ENCODE peak calls at places on chromosome 2, in nine cellular contexts. One of them, this sample, is unnamed.
A peak's percentile ranks its signal among the peaks of the same experiment; 100 is the strongest.

GRCh38 chr2:73451263-73451972 is 65.8 kb downstream of the ALMS1 start:
- DNase-seq in OCI-LY7: peak; percentile 38
- DNase-seq in HCT116: no peak
- DNase-seq in mammary epithelial cell: no peak
- DNase-seq in colonic mucosa: no peak
- DNase-seq in stomach: no peak
- DNase-seq in heart right ventricle: no peak
- DNase-seq in CD8-positive, alpha-beta T cell: no peak
- DNase-seq in A549: no peak
- DNase-seq in this sample: no peak

GRCh38 chr2:208978966-208979365 is 444.9 kb upstream of the MAP2 start:
- DNase-seq in OCI-LY7: no peak
- DNase-seq in HCT116: no peak
- DNase-seq in mammary epithelial cell: no peak
- DNase-seq in colonic mucosa: no peak
- DNase-seq in stomach: no peak
- DNase-seq in heart right ventricle: no peak
- DNase-seq in CD8-positive, alpha-beta T cell: no peak
- DNase-seq in A549: no peak
- DNase-seq in this sample: no peak

GRCh38 chr2:232951891-232952290 is 61.2 kb downstream of the NGEF start:
- DNase-seq in OCI-LY7: no peak
- DNase-seq in HCT116: no peak
- DNase-seq in mammary epithelial cell: peak; percentile 28
- DNase-seq in colonic mucosa: no peak
- DNase-seq in stomach: no peak
- DNase-seq in heart right ventricle: no peak
- DNase-seq in CD8-positive, alpha-beta T cell: no peak
- DNase-seq in A549: no peak
- DNase-seq in this sample: no peak

GRCh38 chr2:85936421-85937068 is 47.8 kb upstream of the ST3GAL5 start:
- DNase-seq in OCI-LY7: no peak
- DNase-seq in HCT116: no peak
- DNase-seq in mammary epithelial cell: no peak
- DNase-seq in colonic mucosa: no peak
- DNase-seq in stomach: no peak
- DNase-seq in heart right ventricle: peak; percentile 18
- DNase-seq in CD8-positive, alpha-beta T cell: no peak
- DNase-seq in A549: peak; percentile 95
- DNase-seq in this sample: peak; percentile 66

GRCh38 chr2:112621792-112622527 is 23.8 kb upstream of the SLC20A1 start:
- DNase-seq in OCI-LY7: no peak
- DNase-seq in HCT116: no peak
- DNase-seq in mammary epithelial cell: peak; percentile 79
- DNase-seq in colonic mucosa: no peak
- DNase-seq in stomach: peak; percentile 16
- DNase-seq in heart right ventricle: no peak
- DNase-seq in CD8-positive, alpha-beta T cell: no peak
- DNase-seq in A549: no peak
- DNase-seq in this sample: no peak

GRCh38 chr2:96528680-96529375 is 7.7 kb upstream of the ARID5A start:
- DNase-seq in OCI-LY7: no peak
- DNase-seq in HCT116: no peak
- DNase-seq in mammary epithelial cell: no peak
- DNase-seq in colonic mucosa: no peak
- DNase-seq in stomach: no peak
- DNase-seq in heart right ventricle: no peak
- DNase-seq in CD8-positive, alpha-beta T cell: no peak
- DNase-seq in A549: no peak
- DNase-seq in this sample: no peak

GRCh38 chr2:181076666-181077065 is 96.3 kb downstream of the UBE2E3 start:
- DNase-seq in OCI-LY7: no peak
- DNase-seq in HCT116: no peak
- DNase-seq in mammary epithelial cell: no peak
- DNase-seq in colonic mucosa: no peak
- DNase-seq in stomach: no peak
- DNase-seq in heart right ventricle: no peak
- DNase-seq in CD8-positive, alpha-beta T cell: no peak
- DNase-seq in A549: no peak
- DNase-seq in this sample: no peak

GRCh38 chr2:101063352-101063751 is 61.3 kb downstream of the RPL31 start:
- DNase-seq in OCI-LY7: no peak
- DNase-seq in HCT116: no peak
- DNase-seq in mammary epithelial cell: peak; percentile 78
- DNase-seq in colonic mucosa: no peak
- DNase-seq in stomach: no peak
- DNase-seq in heart right ventricle: peak; percentile 58
- DNase-seq in CD8-positive, alpha-beta T cell: no peak
- DNase-seq in A549: no peak
- DNase-seq in this sample: no peak

GRCh38 chr2:113754989-113755689 is 1.3 kb downstream of the SLC35F5 start:
- DNase-seq in OCI-LY7: peak; percentile 14
- DNase-seq in HCT116: no peak
- DNase-seq in mammary epithelial cell: peak; percentile 39
- DNase-seq in colonic mucosa: peak; percentile 32
- DNase-seq in stomach: no peak
- DNase-seq in heart right ventricle: no peak
- DNase-seq in CD8-positive, alpha-beta T cell: no peak
- DNase-seq in A549: no peak
- DNase-seq in this sample: peak; percentile 34

GRCh38 chr2:15872854-15873253 is 67.5 kb upstream of the MYCN start:
- DNase-seq in OCI-LY7: no peak
- DNase-seq in HCT116: no peak
- DNase-seq in mammary epithelial cell: no peak
- DNase-seq in colonic mucosa: no peak
- DNase-seq in stomach: no peak
- DNase-seq in heart right ventricle: no peak
- DNase-seq in CD8-positive, alpha-beta T cell: no peak
- DNase-seq in A549: no peak
- DNase-seq in this sample: no peak

GRCh38 chr2:58070765-58071164 is 24.2 kb downstream of the VRK2 start:
- DNase-seq in OCI-LY7: no peak
- DNase-seq in HCT116: no peak
- DNase-seq in mammary epithelial cell: no peak
- DNase-seq in colonic mucosa: no peak
- DNase-seq in stomach: no peak
- DNase-seq in heart right ventricle: no peak
- DNase-seq in CD8-positive, alpha-beta T cell: no peak
- DNase-seq in A549: no peak
- DNase-seq in this sample: no peak

GRCh38 chr2:234491897-234492296 is 5.0 kb downstream of the ARL4C start:
- DNase-seq in OCI-LY7: no peak
- DNase-seq in HCT116: no peak
- DNase-seq in mammary epithelial cell: peak; percentile 25
- DNase-seq in colonic mucosa: no peak
- DNase-seq in stomach: no peak
- DNase-seq in heart right ventricle: no peak
- DNase-seq in CD8-positive, alpha-beta T cell: no peak
- DNase-seq in A549: no peak
- DNase-seq in this sample: no peak

GRCh38 chr2:105042189-105042588 is 4.3 kb downstream of the MRPS9 start:
- DNase-seq in OCI-LY7: no peak
- DNase-seq in HCT116: no peak
- DNase-seq in mammary epithelial cell: no peak
- DNase-seq in colonic mucosa: no peak
- DNase-seq in stomach: no peak
- DNase-seq in heart right ventricle: no peak
- DNase-seq in CD8-positive, alpha-beta T cell: no peak
- DNase-seq in A549: no peak
- DNase-seq in this sample: no peak

GRCh38 chr2:214591359-214591758 is 180.5 kb downstream of the VWC2L start:
- DNase-seq in OCI-LY7: no peak
- DNase-seq in HCT116: no peak
- DNase-seq in mammary epithelial cell: no peak
- DNase-seq in colonic mucosa: no peak
- DNase-seq in stomach: no peak
- DNase-seq in heart right ventricle: no peak
- DNase-seq in CD8-positive, alpha-beta T cell: no peak
- DNase-seq in A549: no peak
- DNase-seq in this sample: no peak

GRCh38 chr2:1609706-1610485 is 134.4 kb downstream of the PXDN start:
- DNase-seq in OCI-LY7: peak; percentile 50
- DNase-seq in HCT116: no peak
- DNase-seq in mammary epithelial cell: no peak
- DNase-seq in colonic mucosa: no peak
- DNase-seq in stomach: no peak
- DNase-seq in heart right ventricle: no peak
- DNase-seq in CD8-positive, alpha-beta T cell: no peak
- DNase-seq in A549: no peak
- DNase-seq in this sample: no peak

GRCh38 chr2:160583162-160583522 is 89.5 kb upstream of the RBMS1 start:
- DNase-seq in OCI-LY7: no peak
- DNase-seq in HCT116: no peak
- DNase-seq in mammary epithelial cell: no peak
- DNase-seq in colonic mucosa: no peak
- DNase-seq in stomach: no peak
- DNase-seq in heart right ventricle: peak; percentile 16
- DNase-seq in CD8-positive, alpha-beta T cell: no peak
- DNase-seq in A549: no peak
- DNase-seq in this sample: no peak

GRCh38 chr2:166333809-166334208 is 41.9 kb downstream of the SCN9A start:
- DNase-seq in OCI-LY7: no peak
- DNase-seq in HCT116: no peak
- DNase-seq in mammary epithelial cell: peak; percentile 5
- DNase-seq in colonic mucosa: no peak
- DNase-seq in stomach: no peak
- DNase-seq in heart right ventricle: no peak
- DNase-seq in CD8-positive, alpha-beta T cell: no peak
- DNase-seq in A549: no peak
- DNase-seq in this sample: no peak

GRCh38 chr2:172819943-172820342 is 84.3 kb downstream of the RAPGEF4 start:
- DNase-seq in OCI-LY7: no peak
- DNase-seq in HCT116: no peak
- DNase-seq in mammary epithelial cell: no peak
- DNase-seq in colonic mucosa: no peak
- DNase-seq in stomach: no peak
- DNase-seq in heart right ventricle: no peak
- DNase-seq in CD8-positive, alpha-beta T cell: no peak
- DNase-seq in A549: no peak
- DNase-seq in this sample: no peak

GRCh38 chr2:201257941-201258665 is 2.2 kb upstream of the CASP8 start:
- DNase-seq in OCI-LY7: peak; percentile 84
- DNase-seq in HCT116: peak; percentile 68
- DNase-seq in mammary epithelial cell: peak; percentile 91
- DNase-seq in colonic mucosa: peak; percentile 90
- DNase-seq in stomach: peak; percentile 74
- DNase-seq in heart right ventricle: peak; percentile 77
- DNase-seq in CD8-positive, alpha-beta T cell: peak; percentile 90
- DNase-seq in A549: peak; percentile 55
- DNase-seq in this sample: peak; percentile 82

GRCh38 chr2:96554293-96555145 is 18.0 kb downstream of the ARID5A start:
- DNase-seq in OCI-LY7: peak; percentile 69
- DNase-seq in HCT116: peak; percentile 26
- DNase-seq in mammary epithelial cell: peak; percentile 20
- DNase-seq in colonic mucosa: peak; percentile 58
- DNase-seq in stomach: peak; percentile 76
- DNase-seq in heart right ventricle: peak; percentile 69
- DNase-seq in CD8-positive, alpha-beta T cell: peak; percentile 46
- DNase-seq in A549: peak; percentile 37
- DNase-seq in this sample: peak; percentile 55

GRCh38 chr2:191311627-191312026 is 66.4 kb downstream of the MYO1B start:
- DNase-seq in OCI-LY7: no peak
- DNase-seq in HCT116: peak; percentile 72
- DNase-seq in mammary epithelial cell: peak; percentile 83
- DNase-seq in colonic mucosa: peak; percentile 49
- DNase-seq in stomach: no peak
- DNase-seq in heart right ventricle: no peak
- DNase-seq in CD8-positive, alpha-beta T cell: no peak
- DNase-seq in A549: peak; percentile 55
- DNase-seq in this sample: no peak

GRCh38 chr2:43267393-43267792 is 41.0 kb upstream of the ZFP36L2 start:
- DNase-seq in OCI-LY7: no peak
- DNase-seq in HCT116: no peak
- DNase-seq in mammary epithelial cell: no peak
- DNase-seq in colonic mucosa: no peak
- DNase-seq in stomach: no peak
- DNase-seq in heart right ventricle: no peak
- DNase-seq in CD8-positive, alpha-beta T cell: no peak
- DNase-seq in A549: no peak
- DNase-seq in this sample: no peak
- H3K27ac ChIP-seq in OCI-LY7: no peak overlapping the region
- H3K27ac ChIP-seq in HCT116: no peak overlapping the region
- H3K27ac ChIP-seq in mammary epithelial cell: no peak overlapping the region
- H3K27ac ChIP-seq in colonic mucosa: no peak overlapping the region
- H3K27ac ChIP-seq in stomach: peak overlapping the region; percentile 81
- H3K27ac ChIP-seq in heart right ventricle: peak overlapping the region; percentile 75
- H3K27ac ChIP-seq in CD8-positive, alpha-beta T cell: no peak overlapping the region
- H3K27ac ChIP-seq in A549: no peak overlapping the region
- H3K27ac ChIP-seq in this sample: no peak overlapping the region

GRCh38 chr2:218875692-218876246 is 4.9 kb upstream of the WNT10A start:
- DNase-seq in OCI-LY7: no peak
- DNase-seq in HCT116: no peak
- DNase-seq in mammary epithelial cell: no peak
- DNase-seq in colonic mucosa: no peak
- DNase-seq in stomach: no peak
- DNase-seq in heart right ventricle: no peak
- DNase-seq in CD8-positive, alpha-beta T cell: no peak
- DNase-seq in A549: no peak
- DNase-seq in this sample: no peak
- H3K4me1 ChIP-seq in OCI-LY7: peaks cover 43% of the 10 kb centered on the region
- H3K4me1 ChIP-seq in HCT116: peaks cover 5% of the 10 kb centered on the region
- H3K4me1 ChIP-seq in mammary epithelial cell: peaks cover 11% of the 10 kb centered on the region
- H3K4me1 ChIP-seq in colonic mucosa: no peaks in the 10 kb centered on the region
- H3K4me1 ChIP-seq in stomach: peaks cover 23% of the 10 kb centered on the region
- H3K4me1 ChIP-seq in heart right ventricle: peaks cover 12% of the 10 kb centered on the region
- H3K4me1 ChIP-seq in CD8-positive, alpha-beta T cell: peaks cover 58% of the 10 kb centered on the region
- H3K4me1 ChIP-seq in A549: peaks cover 11% of the 10 kb centered on the region
- H3K4me1 ChIP-seq in this sample: no peaks in the 10 kb centered on the region

DNA sequence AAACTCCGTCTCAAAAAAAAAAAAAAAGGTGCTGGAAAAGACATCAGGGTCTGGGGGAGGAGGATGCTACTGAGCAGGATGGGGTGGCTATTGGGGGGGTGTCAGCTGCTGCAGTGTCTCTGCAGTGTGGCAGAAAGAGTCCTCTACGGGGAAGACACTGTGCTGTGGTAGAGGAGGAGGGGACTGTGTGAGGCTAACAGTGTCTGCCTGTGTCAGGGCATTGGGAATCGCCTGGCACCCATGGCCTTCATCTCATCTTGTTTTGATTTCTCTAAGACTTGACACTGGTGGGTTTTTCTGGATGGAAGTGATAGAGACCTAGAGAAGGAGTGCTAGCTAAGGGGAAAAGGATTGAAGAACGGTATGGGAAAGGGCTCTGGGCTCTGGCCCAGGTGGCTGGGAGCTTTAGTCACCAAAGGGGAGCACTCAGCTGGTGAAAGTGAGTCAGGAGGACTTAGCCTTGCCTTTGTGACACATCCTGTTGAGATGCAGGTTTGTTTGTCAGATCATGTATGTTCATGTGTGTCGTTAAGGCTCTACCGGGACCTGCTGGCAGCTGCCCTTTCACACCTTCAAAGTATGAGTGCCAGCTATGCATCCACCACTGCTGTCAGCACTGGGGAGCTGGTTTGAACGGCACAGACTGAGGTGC is 58.0 kb downstream of the FARP2 start:
- DNase-seq in OCI-LY7: no peak
- DNase-seq in HCT116: no peak
- DNase-seq in mammary epithelial cell: peak; percentile 29
- DNase-seq in colonic mucosa: no peak
- DNase-seq in stomach: no peak
- DNase-seq in heart right ventricle: no peak
- DNase-seq in CD8-positive, alpha-beta T cell: no peak
- DNase-seq in A549: no peak
- DNase-seq in this sample: no peak
- H3K27ac ChIP-seq in OCI-LY7: no peak overlapping the region
- H3K27ac ChIP-seq in HCT116: no peak overlapping the region
- H3K27ac ChIP-seq in mammary epithelial cell: no peak overlapping the region
- H3K27ac ChIP-seq in colonic mucosa: no peak overlapping the region
- H3K27ac ChIP-seq in stomach: no peak overlapping the region
- H3K27ac ChIP-seq in heart right ventricle: no peak overlapping the region
- H3K27ac ChIP-seq in CD8-positive, alpha-beta T cell: no peak overlapping the region
- H3K27ac ChIP-seq in A549: no peak overlapping the region
- H3K27ac ChIP-seq in this sample: no peak overlapping the region

GRCh38 chr2:222042666-222043065 is 256.1 kb downstream of the PAX3 start:
- DNase-seq in OCI-LY7: no peak
- DNase-seq in HCT116: no peak
- DNase-seq in mammary epithelial cell: no peak
- DNase-seq in colonic mucosa: no peak
- DNase-seq in stomach: no peak
- DNase-seq in heart right ventricle: no peak
- DNase-seq in CD8-positive, alpha-beta T cell: no peak
- DNase-seq in A549: no peak
- DNase-seq in this sample: no peak
- H3K4me1 ChIP-seq in OCI-LY7: no peaks in the 10 kb centered on the region
- H3K4me1 ChIP-seq in HCT116: no peaks in the 10 kb centered on the region
- H3K4me1 ChIP-seq in mammary epithelial cell: no peaks in the 10 kb centered on the region
- H3K4me1 ChIP-seq in colonic mucosa: no peaks in the 10 kb centered on the region
- H3K4me1 ChIP-seq in stomach: no peaks in the 10 kb centered on the region
- H3K4me1 ChIP-seq in heart right ventricle: no peaks in the 10 kb centered on the region
- H3K4me1 ChIP-seq in CD8-positive, alpha-beta T cell: no peaks in the 10 kb centered on the region
- H3K4me1 ChIP-seq in A549: no peaks in the 10 kb centered on the region
- H3K4me1 ChIP-seq in this sample: no peaks in the 10 kb centered on the region